ENCODE peak calls at places on chromosomes 3 and 15, in four cellular contexts. V, B, M and Q are unnamed samples.

GRCh38 chr3:119664850-119665379 is 4.5 kb upstream of the POPDC2 start:
- DNase-seq in B (no peak), M (no peak), V (no peak), Q (no peak)

GRCh38 chr3:40780341-40780800 is 255.6 kb downstream of the ZNF621 start:
- DNase-seq in B (no peak), V (peak; percentile 77), M (peak; percentile 92), Q (no peak)

GRCh38 chr3:47984089-47984759 is 32.0 kb downstream of the MAP4 start:
- DNase-seq in M (no peak), B (no peak), V (no peak), Q (no peak)

GRCh38 chr3:38401563-38401962 is 52.1 kb upstream of the ACVR2B start:
- DNase-seq in B (no peak), M (no peak), V (no peak), Q (no peak)

GRCh38 chr3:42829083-42829627 is 19.9 kb downstream of the ACKR2 start:
- DNase-seq in M (no peak), V (no peak), B (no peak), Q (no peak)

GRCh38 chr15:47388299-47388698 is 329.0 kb upstream of the SEMA6D start:
- DNase-seq in V (no peak), M (no peak), B (no peak), Q (no peak)

GRCh38 chr15:59186501-59186900 is 20.1 kb upstream of the LDHAL6B start:
- DNase-seq in M (no peak), V (no peak), B (no peak), Q (no peak)

GRCh38 chr3:89947357-89947954 is 840.0 kb downstream of the EPHA3 start:
- DNase-seq in M (no peak), B (no peak), V (no peak), Q (no peak)

GRCh38 chr15:90030376-90030775 is 29.3 kb downstream of the ZNF710 start:
- DNase-seq in V (peak; percentile 48), B (no peak), M (no peak), Q (no peak)

GRCh38 chr3:39135170-39135805 is 18.1 kb downstream of the CSRNP1 start:
- DNase-seq in M (no peak), V (peak; percentile 59), B (no peak), Q (no peak)

GRCh38 chr3:130820976-130821375 is 72.9 kb upstream of the ATP2C1 start:
- DNase-seq in M (no peak), V (no peak), B (no peak), Q (no peak)

GRCh38 chr3:171825222-171825828 is 15.0 kb upstream of the PLD1 start:
- DNase-seq in V (no peak), M (no peak), B (no peak), Q (no peak)

GRCh38 chr3:56969851-56970250 is 90.6 kb upstream of the SPATA12 start:
- DNase-seq in B (no peak), V (no peak), M (no peak), Q (no peak)

GRCh38 chr3:161222662-161223061 is 1.6 kb downstream of the NMD3 start:
- DNase-seq in V (no peak), B (no peak), M (no peak), Q (no peak)

GRCh38 chr3:112090899-112091586 is 4.9 kb downstream of the C3orf52 start:
- DNase-seq in M (no peak), V (no peak), B (no peak), Q (peak; percentile 71)
- H3K4me3 ChIP-seq in M (no peak overlapping the region), V (no peak overlapping the region), B (no peak overlapping the region), Q (no peak overlapping the region)

GRCh38 chr15:70491183-70491621 is 272.2 kb downstream of the UACA start:
- DNase-seq in V (no peak), M (no peak), B (peak; percentile 44), Q (no peak)

GRCh38 chr15:70493787-70494514 is 269.4 kb downstream of the UACA start:
- DNase-seq in B (peak; percentile 48), V (no peak), M (no peak), Q (no peak)

GRCh38 chr15:70493376-70493775 is 270.0 kb downstream of the UACA start:
- DNase-seq in V (no peak), M (no peak), B (no peak), Q (no peak)

GRCh38 chr15:70491641-70492040 is 271.7 kb downstream of the UACA start:
- DNase-seq in V (no peak), M (no peak), B (no peak), Q (no peak)

GRCh38 chr15:70492240-70493177 is 270.8 kb downstream of the UACA start:
- DNase-seq in M (peak; percentile 84), V (peak; percentile 64), B (no peak), Q (no peak)
- TF ChIP-seq CTCF in M (no peak), V (no peak), B (no peak), Q (no peak)

GRCh38 chr3:184377374-184377773 is 633 bp downstream of the THPO start:
- DNase-seq in B (no peak), V (no peak), M (no peak), Q (no peak)

GRCh38 chr3:184377882-184378445 is at the start of gene THPO:
- DNase-seq in B (peak; percentile 95), M (peak; percentile 92), V (no peak), Q (no peak)

GRCh38 chr3:184379375-184380209 is at the start of gene CHRD:
- DNase-seq in V (peak; percentile 58), B (peak; percentile 36), M (peak; percentile 87), Q (no peak)

GRCh38 chr3:184380210-184380626 is 364 bp downstream of the CHRD start:
- DNase-seq in V (peak; percentile 72), B (peak; percentile 75), M (peak; percentile 93), Q (no peak)

GRCh38 chr3:184378650-184379374 is 805 bp upstream of the THPO start:
- DNase-seq in V (no peak), M (no peak), B (peak; percentile 32), Q (no peak)
- H3K4me3 ChIP-seq in V (peak overlapping the region; percentile 69), M (peak overlapping the region; percentile 32), B (peak overlapping the region; percentile 25), Q (no peak overlapping the region)

GRCh38 chr3:102737353-102737752 is 302.5 kb downstream of the ZPLD1 start:
- DNase-seq in M (peak; percentile 55), V (no peak), B (no peak), Q (no peak)

GRCh38 chr3:102736288-102736960 is 301.6 kb downstream of the ZPLD1 start:
- DNase-seq in B (no peak), V (peak; percentile 52), M (no peak), Q (no peak)

GRCh38 chr3:102736961-102737304 is 302.1 kb downstream of the ZPLD1 start:
- DNase-seq in V (peak; percentile 38), B (no peak), M (no peak), Q (no peak)

GRCh38 chr3:102741694-102742093 is 306.9 kb downstream of the ZPLD1 start:
- DNase-seq in B (no peak), M (no peak), V (no peak), Q (no peak)

GRCh38 chr3:102741105-102741504 is 306.3 kb downstream of the ZPLD1 start:
- DNase-seq in M (no peak), V (no peak), B (peak; percentile 30), Q (no peak)
- TF ChIP-seq CTCF in M (no peak), V (peak; percentile 38), B (peak; percentile 49), Q (peak; percentile 4)

DNA sequence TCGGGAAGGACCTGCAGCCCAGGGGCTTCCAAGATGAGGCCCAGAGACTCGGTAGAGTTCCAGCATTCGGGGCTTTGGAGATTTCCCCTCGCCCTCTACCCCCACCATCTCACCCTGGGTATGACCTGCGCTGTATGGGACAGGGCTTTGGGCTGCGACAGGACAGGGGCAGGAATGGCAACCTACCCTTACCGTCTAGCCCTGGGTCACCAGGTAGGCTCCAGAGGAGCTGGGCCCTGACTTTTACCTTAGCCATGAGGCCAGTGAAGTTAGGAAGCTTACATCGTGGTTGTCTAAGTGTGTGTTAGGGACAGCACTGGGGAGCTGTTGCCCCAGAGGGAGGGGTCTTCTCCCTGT is 683 bp downstream of the PPM1M start:
- DNase-seq in M (no peak), B (no peak), V (no peak), Q (no peak)
- H3K4me3 ChIP-seq in M (peak overlapping the region; percentile 30), B (no peak overlapping the region), V (peak overlapping the region; percentile 70), Q (peak overlapping the region; percentile 37)

GRCh38 chr15:85804481-85805165 is 9.9 kb upstream of the KLHL25 start:
- DNase-seq in V (no peak), M (no peak), B (no peak), Q (no peak)

GRCh38 chr15:85795320-85795668 is 569 bp upstream of the KLHL25 start:
- DNase-seq in M (peak; percentile 3), V (no peak), B (no peak), Q (no peak)

GRCh38 chr15:85805392-85805791 is 10.7 kb upstream of the KLHL25 start:
- DNase-seq in B (no peak), M (no peak), V (no peak), Q (no peak)

GRCh38 chr15:85795669-85796305 is 1.1 kb upstream of the KLHL25 start:
- DNase-seq in M (peak; percentile 10), B (peak; percentile 69), V (no peak), Q (no peak)

GRCh38 chr15:85800460-85801123 is 5.9 kb upstream of the KLHL25 start:
- DNase-seq in B (peak; percentile 90), M (peak; percentile 84), V (peak; percentile 59), Q (peak; percentile 95)
- TF ChIP-seq CTCF in B (peak; percentile 72), M (peak; percentile 36), V (peak; percentile 54), Q (peak; percentile 57)

DNA sequence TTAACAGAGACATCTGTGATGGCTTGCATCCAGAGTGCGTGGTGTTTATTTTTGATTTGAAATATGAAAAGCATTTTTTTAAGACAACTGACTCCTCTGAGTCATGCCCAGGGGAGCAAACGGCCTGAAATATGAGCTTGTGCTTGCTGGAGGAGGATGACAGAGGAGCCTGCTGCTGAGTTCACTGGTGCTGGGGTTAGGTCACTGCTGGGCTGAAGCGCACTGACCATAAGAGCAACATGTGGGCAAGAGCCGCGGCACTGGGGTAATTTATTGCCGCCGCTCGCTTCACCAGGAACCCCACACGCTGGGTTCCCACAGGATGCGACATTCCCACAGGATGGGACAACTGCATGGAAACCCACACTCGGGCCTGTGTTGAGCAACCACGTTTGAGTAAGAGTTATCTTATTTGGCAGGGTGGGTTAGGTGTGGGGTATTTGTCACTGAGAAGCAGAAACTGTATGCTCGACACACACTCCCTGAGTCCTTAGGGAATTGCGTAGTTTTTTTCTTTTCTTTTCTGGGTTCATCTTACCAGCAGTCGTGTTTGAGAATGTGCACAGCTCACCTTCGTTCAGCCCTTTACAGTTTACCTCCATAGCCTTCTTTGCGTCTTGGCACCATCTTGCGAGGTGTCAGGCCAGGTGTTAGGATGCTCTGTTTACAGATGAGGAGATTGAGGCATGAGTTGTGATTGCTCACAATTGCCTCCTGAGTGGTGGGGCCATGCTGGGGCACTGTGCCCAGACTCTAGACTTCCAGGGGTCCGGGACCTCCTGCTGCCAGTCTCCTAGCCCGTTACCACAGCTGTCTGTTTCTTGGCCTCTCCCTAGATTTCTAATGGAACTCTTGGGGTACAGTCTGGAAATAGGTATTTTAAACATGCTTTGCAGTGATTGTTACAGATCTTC is 60.4 kb downstream of the SMAD3 start:
- DNase-seq in B (no peak), M (peak; percentile 95), V (peak; percentile 79), Q (no peak)
- H3K4me3 ChIP-seq in B (no peak overlapping the region), M (no peak overlapping the region), V (peak overlapping the region; percentile 31), Q (no peak overlapping the region)

GRCh38 chr3:8621141-8621540 is 23.5 kb downstream of the SSUH2 start:
- DNase-seq in V (no peak), M (peak; percentile 46), B (no peak), Q (no peak)

GRCh38 chr3:8623741-8624140 is 20.9 kb downstream of the SSUH2 start:
- DNase-seq in V (no peak), B (no peak), M (no peak), Q (no peak)

GRCh38 chr3:8619548-8619947 is 25.1 kb downstream of the SSUH2 start:
- DNase-seq in B (no peak), V (no peak), M (no peak), Q (peak; percentile 52)

GRCh38 chr3:8622873-8623725 is 21.5 kb downstream of the SSUH2 start:
- DNase-seq in M (peak; percentile 85), V (peak; percentile 67), B (peak; percentile 84), Q (no peak)

GRCh38 chr3:8621872-8622271 is 22.7 kb downstream of the SSUH2 start:
- DNase-seq in V (no peak), B (no peak), M (no peak), Q (no peak)
- TF ChIP-seq CTCF in V (no peak), B (no peak), M (no peak), Q (no peak)